ENCODE peak calls at places on chromosomes 6 and 20, in ten cellular contexts. One of them, this sample, is unnamed.

GRCh38 chr20:63775096-63775978 is 35.8 kb downstream of the SLC2A4RG start:
- DNase-seq in fibroblast of lung: peak; percentile 31
- DNase-seq in HL-60: no peak
- DNase-seq in astrocyte of the cerebellum: peak; percentile 23
- DNase-seq in OCI-LY7: peak; percentile 53
- DNase-seq in pancreas: peak; percentile 72
- DNase-seq in right atrium auricular region: no peak
- DNase-seq in ovary: peak; percentile 85
- DNase-seq in CD8-positive, alpha-beta T cell: no peak
- DNase-seq in psoas muscle: peak; percentile 73
- DNase-seq in this sample: peak; percentile 53

GRCh38 chr6:39339111-39339510 is 16.6 kb upstream of the KCNK16 start:
- DNase-seq in CD8-positive, alpha-beta T cell: no peak
- DNase-seq in pancreas: no peak
- DNase-seq in astrocyte of the cerebellum: no peak
- DNase-seq in HL-60: no peak
- DNase-seq in right atrium auricular region: no peak
- DNase-seq in OCI-LY7: no peak
- DNase-seq in fibroblast of lung: no peak
- DNase-seq in psoas muscle: no peak
- DNase-seq in ovary: no peak
- DNase-seq in this sample: no peak

GRCh38 chr6:169996652-169997051 is 245.2 kb downstream of the ERMARD start:
- DNase-seq in psoas muscle: no peak
- DNase-seq in fibroblast of lung: no peak
- DNase-seq in right atrium auricular region: no peak
- DNase-seq in astrocyte of the cerebellum: no peak
- DNase-seq in CD8-positive, alpha-beta T cell: no peak
- DNase-seq in ovary: no peak
- DNase-seq in HL-60: no peak
- DNase-seq in OCI-LY7: no peak
- DNase-seq in pancreas: no peak
- DNase-seq in this sample: no peak

GRCh38 chr6:1363729-1364572 is 25.4 kb upstream of the FOXF2 start:
- DNase-seq in psoas muscle: peak; percentile 71
- DNase-seq in fibroblast of lung: peak; percentile 88
- DNase-seq in ovary: no peak
- DNase-seq in astrocyte of the cerebellum: no peak
- DNase-seq in pancreas: no peak
- DNase-seq in right atrium auricular region: no peak
- DNase-seq in HL-60: no peak
- DNase-seq in CD8-positive, alpha-beta T cell: no peak
- DNase-seq in OCI-LY7: no peak
- DNase-seq in this sample: peak; percentile 50

GRCh38 chr20:23203310-23203709 is 117.2 kb upstream of the CD93 start:
- DNase-seq in OCI-LY7: no peak
- DNase-seq in CD8-positive, alpha-beta T cell: no peak
- DNase-seq in right atrium auricular region: no peak
- DNase-seq in ovary: no peak
- DNase-seq in HL-60: no peak
- DNase-seq in astrocyte of the cerebellum: no peak
- DNase-seq in pancreas: no peak
- DNase-seq in fibroblast of lung: no peak
- DNase-seq in psoas muscle: no peak
- DNase-seq in this sample: no peak

GRCh38 chr6:113813207-113813606 is 43.9 kb upstream of the MARCKS start:
- DNase-seq in astrocyte of the cerebellum: peak; percentile 75
- DNase-seq in OCI-LY7: no peak
- DNase-seq in ovary: no peak
- DNase-seq in CD8-positive, alpha-beta T cell: no peak
- DNase-seq in psoas muscle: no peak
- DNase-seq in fibroblast of lung: peak; percentile 39
- DNase-seq in HL-60: no peak
- DNase-seq in pancreas: no peak
- DNase-seq in right atrium auricular region: no peak
- DNase-seq in this sample: peak; percentile 93

GRCh38 chr6:29749668-29750067 is 26.4 kb downstream of the HLA-F start:
- DNase-seq in CD8-positive, alpha-beta T cell: no peak
- DNase-seq in psoas muscle: no peak
- DNase-seq in ovary: no peak
- DNase-seq in right atrium auricular region: no peak
- DNase-seq in OCI-LY7: no peak
- DNase-seq in fibroblast of lung: no peak
- DNase-seq in astrocyte of the cerebellum: no peak
- DNase-seq in HL-60: no peak
- DNase-seq in pancreas: no peak
- DNase-seq in this sample: no peak

GRCh38 chr6:152605901-152606390 is 31.2 kb downstream of the SYNE1 start:
- DNase-seq in ovary: no peak
- DNase-seq in CD8-positive, alpha-beta T cell: no peak
- DNase-seq in OCI-LY7: no peak
- DNase-seq in HL-60: no peak
- DNase-seq in fibroblast of lung: no peak
- DNase-seq in right atrium auricular region: no peak
- DNase-seq in psoas muscle: no peak
- DNase-seq in pancreas: no peak
- DNase-seq in astrocyte of the cerebellum: peak; percentile 19
- DNase-seq in this sample: no peak

GRCh38 chr20:32663704-32664351 is 9.9 kb downstream of the C20orf203 start:
- DNase-seq in ovary: no peak
- DNase-seq in psoas muscle: no peak
- DNase-seq in fibroblast of lung: no peak
- DNase-seq in right atrium auricular region: no peak
- DNase-seq in pancreas: no peak
- DNase-seq in CD8-positive, alpha-beta T cell: no peak
- DNase-seq in HL-60: no peak
- DNase-seq in astrocyte of the cerebellum: no peak
- DNase-seq in OCI-LY7: no peak
- DNase-seq in this sample: no peak

GRCh38 chr6:54063228-54063539 is 48.1 kb upstream of the MLIP start:
- DNase-seq in psoas muscle: no peak
- DNase-seq in astrocyte of the cerebellum: no peak
- DNase-seq in OCI-LY7: no peak
- DNase-seq in pancreas: no peak
- DNase-seq in CD8-positive, alpha-beta T cell: no peak
- DNase-seq in fibroblast of lung: no peak
- DNase-seq in ovary: no peak
- DNase-seq in HL-60: no peak
- DNase-seq in right atrium auricular region: no peak
- DNase-seq in this sample: no peak

GRCh38 chr6:11769244-11769643 is 9.4 kb downstream of the ADTRP start:
- DNase-seq in astrocyte of the cerebellum: no peak
- DNase-seq in HL-60: no peak
- DNase-seq in psoas muscle: no peak
- DNase-seq in pancreas: no peak
- DNase-seq in ovary: no peak
- DNase-seq in fibroblast of lung: no peak
- DNase-seq in OCI-LY7: no peak
- DNase-seq in right atrium auricular region: no peak
- DNase-seq in CD8-positive, alpha-beta T cell: no peak
- DNase-seq in this sample: no peak

GRCh38 chr6:5657684-5658429 is 348.9 kb downstream of the NRN1 start:
- DNase-seq in CD8-positive, alpha-beta T cell: no peak
- DNase-seq in right atrium auricular region: no peak
- DNase-seq in ovary: no peak
- DNase-seq in pancreas: no peak
- DNase-seq in fibroblast of lung: no peak
- DNase-seq in psoas muscle: no peak
- DNase-seq in astrocyte of the cerebellum: no peak
- DNase-seq in OCI-LY7: no peak
- DNase-seq in HL-60: peak; percentile 67
- DNase-seq in this sample: no peak

GRCh38 chr6:79296211-79296610 is 61.7 kb upstream of the HMGN3 start:
- DNase-seq in OCI-LY7: no peak
- DNase-seq in ovary: no peak
- DNase-seq in astrocyte of the cerebellum: no peak
- DNase-seq in psoas muscle: no peak
- DNase-seq in HL-60: no peak
- DNase-seq in CD8-positive, alpha-beta T cell: no peak
- DNase-seq in pancreas: no peak
- DNase-seq in right atrium auricular region: no peak
- DNase-seq in fibroblast of lung: no peak
- DNase-seq in this sample: no peak

GRCh38 chr20:9503530-9504251 is 10.7 kb upstream of the LAMP5 start:
- DNase-seq in fibroblast of lung: peak; percentile 63
- DNase-seq in astrocyte of the cerebellum: peak; percentile 88
- DNase-seq in ovary: no peak
- DNase-seq in HL-60: no peak
- DNase-seq in CD8-positive, alpha-beta T cell: no peak
- DNase-seq in right atrium auricular region: no peak
- DNase-seq in OCI-LY7: no peak
- DNase-seq in psoas muscle: no peak
- DNase-seq in pancreas: no peak
- DNase-seq in this sample: peak; percentile 26

GRCh38 chr6:89037156-89037900 is 43.2 kb upstream of the PNRC1 start:
- DNase-seq in astrocyte of the cerebellum: no peak
- DNase-seq in psoas muscle: peak; percentile 73
- DNase-seq in fibroblast of lung: no peak
- DNase-seq in OCI-LY7: no peak
- DNase-seq in ovary: no peak
- DNase-seq in CD8-positive, alpha-beta T cell: no peak
- DNase-seq in pancreas: no peak
- DNase-seq in right atrium auricular region: no peak
- DNase-seq in HL-60: no peak
- DNase-seq in this sample: no peak

DNA sequence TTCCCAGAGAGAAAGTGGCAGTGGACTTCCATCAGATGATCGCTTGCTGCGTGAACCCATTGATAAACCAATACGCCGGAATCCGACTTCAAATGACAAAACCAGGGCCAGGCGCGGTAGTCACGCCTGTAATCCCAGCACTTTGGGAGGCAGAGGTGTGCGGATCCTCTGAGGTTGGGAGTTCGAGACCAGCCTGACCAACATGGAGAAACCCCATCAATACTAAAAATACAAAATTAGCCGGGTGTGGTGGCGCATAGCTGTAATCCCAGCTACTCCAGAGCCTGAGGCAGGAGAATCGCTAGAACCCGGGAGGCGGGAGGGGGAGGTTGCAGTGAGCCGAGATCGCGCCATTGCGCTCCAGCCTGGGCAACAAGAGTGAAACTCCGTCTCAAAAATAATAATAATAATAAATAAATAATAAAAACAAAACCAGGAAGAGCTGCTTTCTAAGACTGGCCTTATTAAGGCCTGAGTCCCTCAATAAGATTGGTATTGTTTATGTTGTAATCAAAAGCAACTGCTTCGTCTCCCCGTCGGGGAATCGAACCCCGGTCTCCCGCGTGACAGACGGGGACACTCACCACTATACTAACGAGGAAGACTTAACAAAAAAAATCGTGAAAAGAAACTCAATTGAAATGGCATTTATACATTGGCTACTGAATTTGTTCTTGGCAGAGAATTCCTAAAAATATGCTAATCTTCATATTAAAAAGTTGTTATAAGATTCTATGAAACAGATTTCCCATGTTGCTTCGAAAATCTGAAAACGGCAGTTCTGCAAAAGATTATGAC is 110.2 kb upstream of the ZNF184 start:
- DNase-seq in psoas muscle: no peak
- DNase-seq in right atrium auricular region: no peak
- DNase-seq in OCI-LY7: no peak
- DNase-seq in fibroblast of lung: peak; percentile 72
- DNase-seq in CD8-positive, alpha-beta T cell: no peak
- DNase-seq in ovary: no peak
- DNase-seq in HL-60: no peak
- DNase-seq in pancreas: no peak
- DNase-seq in astrocyte of the cerebellum: peak; percentile 16
- DNase-seq in this sample: peak; percentile 72
- H3K4me3 ChIP-seq in psoas muscle: no peak overlapping the region
- H3K4me3 ChIP-seq in right atrium auricular region: no peak overlapping the region
- H3K4me3 ChIP-seq in OCI-LY7: no peak overlapping the region
- H3K4me3 ChIP-seq in fibroblast of lung: no peak overlapping the region
- H3K4me3 ChIP-seq in CD8-positive, alpha-beta T cell: no peak overlapping the region
- H3K4me3 ChIP-seq in ovary: no peak overlapping the region
- H3K4me3 ChIP-seq in HL-60: no peak overlapping the region
- H3K4me3 ChIP-seq in pancreas: no peak overlapping the region
- H3K4me3 ChIP-seq in astrocyte of the cerebellum: no peak overlapping the region
- H3K4me3 ChIP-seq in this sample: no peak overlapping the region

DNA sequence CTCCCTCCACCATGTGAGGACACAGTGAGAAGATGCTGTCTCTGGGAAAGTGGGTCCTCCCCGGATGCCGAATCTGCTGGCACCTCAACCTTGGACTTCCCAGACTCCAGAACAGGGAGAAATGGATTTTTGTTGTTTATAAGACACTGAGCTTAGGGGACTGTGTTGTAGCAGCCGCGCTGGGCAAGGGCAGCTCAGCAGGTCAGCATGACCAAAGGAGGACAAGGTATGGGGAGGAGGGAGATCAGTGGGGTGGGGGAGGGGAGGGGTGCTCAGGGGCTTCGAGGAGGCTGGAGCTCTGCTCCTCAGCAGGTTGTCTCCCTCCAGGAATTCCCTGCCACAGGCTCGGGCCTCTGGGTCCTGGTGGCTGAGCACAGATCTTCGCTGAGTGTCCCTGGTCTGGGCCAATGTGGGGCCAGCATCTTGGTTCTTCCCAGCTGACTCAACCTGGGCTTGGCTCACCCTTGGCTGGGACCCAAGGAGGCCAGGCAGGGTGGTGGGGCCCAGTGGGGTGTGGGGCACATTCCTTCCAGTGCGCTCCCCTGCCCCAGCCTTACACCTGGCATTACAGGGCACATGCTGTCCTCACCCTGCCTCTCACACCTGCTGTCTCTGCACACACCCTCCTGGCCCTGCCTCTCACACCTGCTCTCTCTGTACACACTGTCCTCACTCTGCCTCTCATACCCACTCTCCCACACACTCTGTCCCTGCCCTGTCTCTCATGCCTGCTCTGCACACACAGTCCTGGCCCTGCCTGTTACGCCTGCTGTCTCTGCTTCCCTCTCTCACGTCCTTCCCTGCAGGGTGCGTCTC is 107.3 kb downstream of the SYCP2 start:
- DNase-seq in fibroblast of lung: no peak
- DNase-seq in OCI-LY7: no peak
- DNase-seq in CD8-positive, alpha-beta T cell: no peak
- DNase-seq in psoas muscle: no peak
- DNase-seq in HL-60: no peak
- DNase-seq in ovary: no peak
- DNase-seq in astrocyte of the cerebellum: no peak
- DNase-seq in pancreas: peak; percentile 55
- DNase-seq in right atrium auricular region: peak; percentile 53
- DNase-seq in this sample: no peak
- TF ChIP-seq CTCF in fibroblast of lung: no peak
- TF ChIP-seq CTCF in OCI-LY7: no peak
- TF ChIP-seq CTCF in CD8-positive, alpha-beta T cell: no peak
- TF ChIP-seq CTCF in psoas muscle: no peak
- TF ChIP-seq CTCF in HL-60: no peak
- TF ChIP-seq CTCF in ovary: no peak
- TF ChIP-seq CTCF in astrocyte of the cerebellum: no peak
- TF ChIP-seq CTCF in pancreas: no peak
- TF ChIP-seq CTCF in right atrium auricular region: no peak
- TF ChIP-seq CTCF in this sample: no peak

GRCh38 chr6:7110092-7110792 is 2.5 kb downstream of the RREB1 start:
- DNase-seq in pancreas: no peak
- DNase-seq in right atrium auricular region: no peak
- DNase-seq in CD8-positive, alpha-beta T cell: peak; percentile 29
- DNase-seq in astrocyte of the cerebellum: no peak
- DNase-seq in HL-60: no peak
- DNase-seq in OCI-LY7: no peak
- DNase-seq in ovary: no peak
- DNase-seq in psoas muscle: no peak
- DNase-seq in fibroblast of lung: no peak
- DNase-seq in this sample: no peak
- H3K4me3 ChIP-seq in pancreas: peak overlapping the region; percentile 64
- H3K4me3 ChIP-seq in right atrium auricular region: peak overlapping the region; percentile 90
- H3K4me3 ChIP-seq in CD8-positive, alpha-beta T cell: peak overlapping the region; percentile 97
- H3K4me3 ChIP-seq in astrocyte of the cerebellum: peak overlapping the region; percentile 98
- H3K4me3 ChIP-seq in HL-60: peak overlapping the region; percentile 89
- H3K4me3 ChIP-seq in OCI-LY7: peak overlapping the region; percentile 87
- H3K4me3 ChIP-seq in ovary: peak overlapping the region; percentile 78
- H3K4me3 ChIP-seq in psoas muscle: peak overlapping the region; percentile 84
- H3K4me3 ChIP-seq in fibroblast of lung: peak overlapping the region; percentile 77
- H3K4me3 ChIP-seq in this sample: peak overlapping the region; percentile 94

GRCh38 chr20:56995635-56996075 is 270.8 kb downstream of the BMP7 start:
- DNase-seq in ovary: no peak
- DNase-seq in astrocyte of the cerebellum: no peak
- DNase-seq in psoas muscle: no peak
- DNase-seq in right atrium auricular region: no peak
- DNase-seq in HL-60: no peak
- DNase-seq in fibroblast of lung: no peak
- DNase-seq in pancreas: no peak
- DNase-seq in OCI-LY7: peak; percentile 58
- DNase-seq in CD8-positive, alpha-beta T cell: no peak
- DNase-seq in this sample: peak; percentile 41
- TF ChIP-seq CTCF in ovary: no peak
- TF ChIP-seq CTCF in astrocyte of the cerebellum: peak; percentile 73
- TF ChIP-seq CTCF in psoas muscle: peak; percentile 10
- TF ChIP-seq CTCF in right atrium auricular region: peak; percentile 33
- TF ChIP-seq CTCF in HL-60: no peak
- TF ChIP-seq CTCF in fibroblast of lung: peak; percentile 37
- TF ChIP-seq CTCF in pancreas: peak; percentile 20
- TF ChIP-seq CTCF in OCI-LY7: peak; percentile 88
- TF ChIP-seq CTCF in CD8-positive, alpha-beta T cell: no peak
- TF ChIP-seq CTCF in this sample: peak; percentile 74

This sample was measured in choroid plexus epithelial cell.